ENCODE peak calls at places on chromosome 2, in five cellular contexts. H, I, G, O and J are unnamed samples. For H3K27me3, the result is how much of the 10 kb centered on the place peaks cover.

GRCh38 chr2:159904565-159905281 is 106.7 kb upstream of the CD302 start:
- DNase-seq in H (no peak), G (peak), I (peak), O (peak), J (no peak)

GRCh38 chr2:121491566-121491965 is 39.1 kb upstream of the RNU4ATAC start:
- DNase-seq in G (no peak), I (no peak), H (no peak), O (no peak), J (no peak)

GRCh38 chr2:108911807-108912628 is 77.0 kb downstream of the EDAR start:
- DNase-seq in I (peak), H (no peak), O (no peak), G (no peak), J (peak)

GRCh38 chr2:8514748-8515389 is 167.0 kb upstream of the ID2 start:
- DNase-seq in I (no peak), H (no peak), O (no peak), G (no peak), J (no peak)

GRCh38 chr2:43460611-43461396 is 135.0 kb downstream of the THADA start:
- DNase-seq in H (no peak), I (no peak), G (no peak), O (no peak), J (no peak)

GRCh38 chr2:156331572-156332451 is 709 bp downstream of the NR4A2 start:
- DNase-seq in O (peak), I (peak), G (peak), H (peak), J (peak)

GRCh38 chr2:55120634-55121359 is 70.5 kb upstream of the RTN4 start:
- DNase-seq in O (no peak), I (peak), H (peak), G (peak), J (no peak)

GRCh38 chr2:159091981-159092380 is 123.5 kb downstream of the TANC1 start:
- DNase-seq in H (no peak), G (no peak), O (peak), I (no peak), J (no peak)

GRCh38 chr2:4674007-4674406 is 970.6 kb downstream of the DCDC2C start:
- DNase-seq in H (no peak), G (no peak), I (no peak), O (no peak), J (no peak)

GRCh38 chr2:205712508-205712907 is 30.2 kb downstream of the NRP2 start:
- DNase-seq in G (no peak), I (no peak), H (peak), O (no peak), J (no peak)

GRCh38 chr2:85888020-85888744 is 608 bp downstream of the ST3GAL5 start:
- DNase-seq in I (no peak), O (peak), G (peak), H (no peak), J (peak)

GRCh38 chr2:151946856-151947523 is 118.8 kb upstream of the ARL5A start:
- DNase-seq in G (no peak), I (no peak), O (no peak), H (peak), J (no peak)

GRCh38 chr2:144771348-144771747 is 251.4 kb upstream of the ZEB2 start:
- DNase-seq in I (no peak), G (no peak), H (no peak), O (no peak), J (no peak)

GRCh38 chr2:169775765-169776482 is 22.7 kb upstream of the SSB start:
- DNase-seq in H (peak), G (no peak), I (no peak), O (no peak), J (no peak)

GRCh38 chr2:65379168-65379672 is 53.2 kb downstream of the SPRED2 start:
- DNase-seq in O (no peak), G (no peak), I (no peak), H (no peak), J (no peak)

GRCh38 chr2:134623796-134624195 is 95.0 kb downstream of the TMEM163 start:
- DNase-seq in O (no peak), H (no peak), G (no peak), I (no peak), J (no peak)

GRCh38 chr2:20100711-20101110 is 49.3 kb upstream of the LAPTM4A start:
- DNase-seq in I (no peak), H (no peak), G (no peak), O (no peak), J (no peak)

GRCh38 chr2:30428034-30428662 is 18.9 kb upstream of the LCLAT1 start:
- DNase-seq in G (no peak), H (no peak), O (no peak), I (no peak), J (no peak)

GRCh38 chr2:102166189-102166845 is 20.5 kb upstream of the IL1RL2 start:
- DNase-seq in O (no peak), I (no peak), G (no peak), H (peak), J (peak)

GRCh38 chr2:102172749-102173148 is 14.1 kb upstream of the IL1RL2 start:
- DNase-seq in G (no peak), I (no peak), O (no peak), H (no peak), J (no peak)

GRCh38 chr2:102168026-102168425 is 18.8 kb upstream of the IL1RL2 start:
- DNase-seq in H (no peak), O (no peak), G (no peak), I (no peak), J (no peak)
- TF ChIP-seq CTCF in H (no peak), O (no peak), G (no peak), I (no peak), J (no peak)

DNA sequence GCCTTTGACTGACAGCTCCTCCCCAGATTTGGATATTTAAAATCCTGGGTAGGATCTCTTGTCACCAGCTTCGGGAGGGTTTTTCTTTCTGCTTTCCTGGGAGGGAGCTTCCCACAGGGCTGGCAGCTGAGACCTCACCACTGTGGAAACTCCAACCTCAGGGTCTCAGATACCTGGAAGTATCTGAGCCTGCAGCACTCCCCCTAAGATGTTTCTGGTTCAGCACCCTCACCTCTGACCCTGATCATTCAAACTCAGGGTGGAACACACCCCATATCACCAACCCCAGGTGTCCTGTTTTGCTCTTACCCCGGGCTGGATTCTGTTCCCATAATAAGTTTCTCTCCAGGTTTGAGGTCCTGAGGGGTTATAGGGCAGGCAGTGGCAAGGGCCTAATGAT is 1.9 kb downstream of the SIX2 start:
- DNase-seq in O (no peak), H (no peak), G (no peak), I (no peak), J (no peak)
- H3K27me3 ChIP-seq in O (half or more), H (half or more), G (half or more), I (half or more), J (half or more)

DNA sequence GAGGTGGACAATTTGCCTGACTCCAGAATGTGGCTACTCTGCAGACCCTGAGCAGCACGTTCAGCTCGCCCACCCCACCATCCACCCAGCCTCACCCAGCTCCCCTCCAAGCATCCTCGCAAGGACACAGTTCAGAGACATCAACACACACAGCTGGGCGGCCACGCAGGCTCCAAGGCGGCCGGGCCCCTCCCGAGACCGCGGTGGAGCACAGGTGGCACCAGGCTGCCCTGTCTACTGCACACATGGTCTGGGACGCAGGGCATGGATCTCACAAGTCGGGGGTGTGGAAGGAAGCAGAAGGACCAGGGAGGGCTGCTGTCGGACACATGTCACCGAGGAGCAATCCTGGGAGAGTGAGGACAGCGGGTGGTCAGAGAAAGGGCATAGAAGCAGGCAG is 36.2 kb downstream of the AQP12A start:
- DNase-seq in O (no peak), G (no peak), H (no peak), I (no peak), J (no peak)
- TF ChIP-seq CTCF in O (no peak), G (no peak), H (no peak), I (no peak), J (no peak)

GRCh38 chr2:63369146-63369545 is 219.1 kb downstream of the WDPCP start:
- DNase-seq in H (no peak), G (no peak), I (no peak), O (no peak), J (no peak)
- H3K27me3 ChIP-seq in H (under half), G (under half), I (under half), O (under half), J (under half)

GRCh38 chr2:219460424-219460926 is 25.8 kb downstream of the SPEG start:
- DNase-seq in G (peak), O (no peak), H (peak), I (no peak), J (peak)

GRCh38 chr2:219458996-219459395 is 24.4 kb downstream of the SPEG start:
- DNase-seq in H (no peak), I (no peak), G (no peak), O (no peak), J (no peak)

GRCh38 chr2:219459460-219460311 is 25.0 kb downstream of the SPEG start:
- DNase-seq in I (no peak), G (peak), H (peak), O (peak), J (peak)

GRCh38 chr2:219455635-219456034 is 21.0 kb downstream of the SPEG start:
- DNase-seq in G (no peak), H (no peak), O (no peak), I (no peak), J (no peak)

DNA sequence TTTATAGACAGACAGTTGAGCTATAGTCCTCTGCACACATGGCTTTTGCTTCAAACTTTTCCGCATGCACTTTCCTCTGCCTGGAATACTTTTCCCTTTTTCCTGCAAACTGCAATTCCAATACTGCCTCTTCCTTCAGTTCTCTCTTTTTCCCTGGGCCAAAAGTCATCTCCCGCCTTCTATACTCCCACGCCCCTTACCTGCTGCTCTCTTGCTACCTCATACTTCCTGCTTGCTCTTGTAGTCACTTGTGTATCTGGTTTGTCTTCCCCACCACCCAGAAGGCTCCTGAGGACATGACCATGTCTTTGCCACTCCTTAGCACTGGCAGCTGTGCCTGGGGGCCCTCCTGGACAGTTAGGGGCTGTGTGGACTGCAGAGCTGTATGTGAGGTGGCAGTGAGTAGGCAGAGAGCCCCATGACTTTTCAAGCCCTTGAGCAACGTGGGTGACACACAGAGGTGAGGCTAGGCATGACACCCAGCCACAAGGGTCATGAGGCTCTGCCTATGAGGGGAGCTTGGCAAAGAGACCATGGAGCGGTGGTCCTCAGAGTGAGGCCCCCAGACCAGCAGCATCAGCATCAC is 23.2 kb downstream of the SPEG start:
- DNase-seq in I (no peak), G (no peak), O (no peak), H (no peak), J (no peak)
- TF ChIP-seq CTCF in I (peak), G (no peak), O (no peak), H (no peak), J (no peak)

DNA sequence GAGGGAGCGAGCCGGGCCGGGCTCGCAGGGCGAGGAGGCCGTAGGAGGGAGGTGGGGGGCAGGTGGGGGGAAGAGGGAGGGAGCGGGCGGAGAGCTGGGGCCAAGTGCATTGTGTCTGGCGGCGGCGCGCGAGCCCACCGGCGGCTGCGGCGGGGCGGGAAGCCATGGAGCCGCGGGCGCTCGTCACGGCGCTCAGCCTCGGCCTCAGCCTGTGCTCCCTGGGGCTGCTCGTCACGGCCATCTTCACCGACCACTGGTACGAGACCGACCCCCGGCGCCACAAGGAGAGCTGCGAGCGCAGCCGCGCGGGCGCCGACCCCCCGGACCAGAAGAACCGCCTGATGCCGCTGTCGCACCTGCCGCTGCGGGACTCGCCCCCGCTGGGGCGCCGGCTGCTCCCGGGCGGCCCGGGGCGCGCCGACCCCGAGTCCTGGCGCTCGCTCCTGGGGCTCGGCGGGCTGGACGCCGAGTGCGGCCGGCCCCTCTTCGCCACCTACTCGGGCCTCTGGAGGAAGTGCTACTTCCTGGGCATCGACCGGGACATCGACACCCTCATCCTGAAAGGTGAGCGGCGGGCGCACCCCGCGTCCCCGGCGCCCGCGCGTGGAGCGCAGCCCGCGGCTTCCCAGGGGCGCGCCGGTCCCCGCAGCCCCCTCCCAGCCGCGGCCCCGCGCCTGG is at the start of gene TMEM178A:
- DNase-seq in G (no peak), O (no peak), H (no peak), I (no peak), J (no peak)
- H3K27me3 ChIP-seq in G (under half), O (half or more), H (half or more), I (under half), J (under half)

GRCh38 chr2:71190959-71191943 is 35.7 kb downstream of the PAIP2B start:
- DNase-seq in H (peak), G (no peak), O (no peak), I (no peak), J (no peak)
- TF ChIP-seq CTCF in H (peak), G (no peak), O (no peak), I (peak), J (no peak)

GRCh38 chr2:88320374-88320773 is 132.1 kb downstream of the FOXI3 start:
- DNase-seq in I (no peak), G (no peak), H (no peak), O (no peak), J (no peak)
- H3K27me3 ChIP-seq in I (under half), G (under half), H (under half), O (under half), J (under half)

DNA sequence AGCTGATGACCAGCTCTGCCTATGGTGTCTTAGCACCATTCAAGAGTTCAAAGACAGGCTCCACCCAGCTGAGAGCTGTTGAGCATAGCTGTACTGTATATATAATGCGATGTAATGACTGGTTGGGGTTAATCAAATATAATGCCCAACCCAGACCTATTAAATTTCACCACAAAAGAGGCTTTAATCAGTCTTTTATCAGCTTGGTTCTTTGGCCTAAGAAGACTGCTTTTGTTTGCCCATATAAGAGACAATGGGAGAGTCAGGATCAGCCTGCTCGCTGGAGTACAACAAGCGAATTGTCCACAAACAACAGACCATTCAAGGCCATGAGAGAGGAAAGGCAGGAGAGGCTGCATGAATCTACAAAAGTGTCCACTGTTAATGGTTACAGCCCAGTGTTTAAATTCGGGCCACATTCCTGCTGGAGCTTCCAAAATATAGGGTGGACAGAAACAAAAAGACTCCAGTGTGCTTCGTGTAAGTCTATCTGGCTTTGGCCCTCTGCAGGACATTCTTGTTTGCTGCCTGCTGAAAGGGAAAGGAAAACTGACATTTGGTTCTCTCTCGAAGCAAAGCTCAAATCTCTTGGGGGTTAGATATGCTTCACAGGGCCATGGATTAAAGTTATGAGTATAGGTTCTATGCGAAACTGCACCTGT is 299.0 kb upstream of the FBXO11 start:
- DNase-seq in I (no peak), O (no peak), G (no peak), H (peak), J (no peak)
- TF ChIP-seq CTCF in I (no peak), O (no peak), G (no peak), H (no peak), J (no peak)

GRCh38 chr2:176076063-176076462 is 7.7 kb downstream of the EVX2 start:
- DNase-seq in O (no peak), G (no peak), H (no peak), I (no peak), J (no peak)
- H3K27me3 ChIP-seq in O (half or more), G (half or more), H (half or more), I (half or more), J (half or more)